ENCODE peak calls at places on chromosomes 7 and 10, in six cellular contexts. N is H9, M is H7, J is NCI-H2081, A is Daoy, H is NT2/D1. R is an unnamed sample.

GRCh38 chr10:104349623-104350142 is 4.0 kb upstream of the CFAP58 start:
- DNase-seq in A (no peak), H (no peak), M (no peak), N (no peak), J (no peak), R (no peak)

GRCh38 chr7:122528879-122529481 is 169.9 kb downstream of the RNF133 start:
- DNase-seq in J (peak; percentile 61), H (peak; percentile 48), M (no peak), A (peak; percentile 35), N (no peak), R (peak; percentile 21)

GRCh38 chr10:64873959-64874358 is 1352.8 kb downstream of the REEP3 start:
- DNase-seq in M (no peak), H (no peak), N (no peak), J (no peak), A (no peak), R (no peak)

GRCh38 chr7:32058017-32058416 is 12.2 kb downstream of the PDE1C start:
- DNase-seq in J (no peak), M (no peak), N (no peak), H (no peak), A (peak; percentile 46), R (no peak)

GRCh38 chr10:92111336-92111939 is 179.4 kb downstream of the CPEB3 start:
- DNase-seq in M (no peak), H (no peak), A (no peak), J (no peak), N (no peak), R (peak; percentile 59)

GRCh38 chr7:155230169-155230593 is 67.5 kb upstream of the INSIG1 start:
- DNase-seq in H (no peak), A (peak; percentile 99), M (peak; percentile 77), J (no peak), N (peak; percentile 46), R (no peak)

GRCh38 chr10:69732147-69732825 is 69.4 kb upstream of the COL13A1 start:
- DNase-seq in N (no peak), M (peak; percentile 57), A (no peak), J (no peak), H (no peak), R (no peak)

GRCh38 chr7:91288208-91288824 is 24.1 kb downstream of the FZD1 start:
- DNase-seq in H (peak; percentile 43), J (peak; percentile 7), A (peak; percentile 21), M (no peak), N (peak; percentile 65), R (no peak)

GRCh38 chr10:58299580-58299979 is 30.6 kb downstream of the CISD1 start:
- DNase-seq in N (peak; percentile 52), H (peak; percentile 28), A (peak; percentile 48), J (peak; percentile 45), M (peak; percentile 67), R (peak; percentile 3)

GRCh38 chr7:98186452-98187137 is 24.6 kb upstream of the BHLHA15 start:
- DNase-seq in A (peak; percentile 22), H (no peak), M (no peak), N (no peak), J (no peak), R (no peak)

GRCh38 chr7:156764016-156764669 is 123.6 kb downstream of the RNF32 start:
- DNase-seq in M (peak; percentile 59), J (peak; percentile 72), N (peak; percentile 43), H (peak; percentile 30), A (peak; percentile 87), R (peak; percentile 46)

GRCh38 chr10:87519582-87519981 is 14.9 kb downstream of the MINPP1 start:
- DNase-seq in N (no peak), M (no peak), A (no peak), J (no peak), H (no peak), R (no peak)

GRCh38 chr10:69465457-69466157 is 14.3 kb downstream of the TSPAN15 start:
- DNase-seq in H (no peak), M (no peak), J (no peak), N (no peak), A (no peak), R (no peak)

GRCh38 chr7:5377816-5378215 is 45.8 kb downstream of the TNRC18 start:
- DNase-seq in N (no peak), J (no peak), A (no peak), M (no peak), H (no peak), R (no peak)

GRCh38 chr10:79193694-79194382 is 125.1 kb downstream of the ZMIZ1 start:
- DNase-seq in M (no peak), N (no peak), H (no peak), J (no peak), A (no peak), R (no peak)

GRCh38 chr10:49362596-49363260 is 33.2 kb downstream of the DRGX start:
- DNase-seq in M (no peak), A (no peak), H (no peak), N (no peak), J (no peak), R (no peak)

GRCh38 chr10:26879744-26880143 is 19.0 kb upstream of the ABI1 start:
- DNase-seq in M (no peak), J (peak; percentile 50), A (no peak), N (no peak), H (no peak), R (no peak)

GRCh38 chr10:50981904-50982303 is 92.4 kb upstream of the PRKG1 start:
- DNase-seq in H (no peak), N (no peak), M (no peak), J (no peak), A (no peak), R (no peak)

GRCh38 chr10:11337516-11337915 is 273.9 kb downstream of the USP6NL start:
- DNase-seq in J (no peak), N (no peak), A (no peak), H (no peak), M (peak; percentile 58), R (no peak)

GRCh38 chr10:82943142-82943541 is 1068.1 kb downstream of the NRG3 start:
- DNase-seq in H (no peak), A (no peak), J (no peak), M (no peak), N (no peak), R (no peak)

GRCh38 chr7:109945820-109946518 is 1145.0 kb upstream of the LRRN3 start:
- DNase-seq in M (no peak), A (no peak), H (no peak), J (no peak), N (no peak), R (no peak)

GRCh38 chr7:1675036-1675671 is 5.1 kb downstream of the ELFN1 start:
- DNase-seq in M (peak; percentile 52), N (peak; percentile 25), H (no peak), J (no peak), A (no peak), R (no peak)

GRCh38 chr10:30027057-30028005 is 32.1 kb downstream of the JCAD start:
- DNase-seq in J (no peak), M (peak; percentile 80), N (peak; percentile 72), A (no peak), H (no peak), R (no peak)

GRCh38 chr7:27252935-27253333 is 10.3 kb downstream of the EVX1 start:
- DNase-seq in M (peak; percentile 64), N (no peak), A (no peak), H (no peak), J (no peak), R (no peak)

GRCh38 chr7:108313086-108313485 is 143.2 kb downstream of the NRCAM start:
- DNase-seq in N (no peak), J (no peak), H (no peak), A (no peak), M (no peak), R (no peak)

GRCh38 chr10:100209303-100209702 is 20.1 kb downstream of the CHUK start:
- DNase-seq in A (no peak), N (no peak), H (no peak), M (no peak), J (no peak), R (no peak)

GRCh38 chr7:95427914-95428516 is 6.8 kb downstream of the PON2 start:
- DNase-seq in N (no peak), H (peak; percentile 3), M (peak; percentile 11), J (no peak), A (no peak), R (no peak)

GRCh38 chr7:43609097-43609496 is 26.2 kb downstream of the STK17A start:
- DNase-seq in H (no peak), J (no peak), N (no peak), A (no peak), M (no peak), R (no peak)